ENCODE peak calls at places on chromosomes 4 and X, in four cellular contexts. Q is DND-41, F is GM23248, D is HepG2. C is an unnamed sample.

GRCh38 chr4:74738756-74739155 is 55.6 kb downstream of the BTC start:
- DNase-seq in Q (no peak), D (no peak), F (peak), C (no peak)

GRCh38 chr4:86892639-86892965 is 380 bp upstream of the C4orf36 start:
- DNase-seq in Q (no peak), F (peak), D (no peak), C (no peak)

GRCh38 chrX:37697169-37697760 is 11.7 kb downstream of the XK start:
- DNase-seq in Q (no peak), D (no peak), F (no peak), C (no peak)

GRCh38 chr4:149218672-149219071 is 597.0 kb downstream of the IQCM start:
- DNase-seq in D (no peak), Q (no peak), F (no peak), C (no peak)

GRCh38 chrX:140712413-140713173 is 3.0 kb downstream of the LINC00632 start:
- DNase-seq in D (no peak), Q (no peak), F (peak), C (no peak)

GRCh38 chr4:24105183-24106039 is 215.6 kb upstream of the PPARGC1A start:
- DNase-seq in D (no peak), Q (no peak), F (peak), C (no peak)

GRCh38 chr4:98508248-98508647 is 150.2 kb downstream of the TSPAN5 start:
- DNase-seq in Q (no peak), F (no peak), D (no peak), C (no peak)

GRCh38 chr4:16573744-16574143 is 324.7 kb downstream of the LDB2 start:
- DNase-seq in D (no peak), F (peak), Q (no peak), C (no peak)

GRCh38 chrX:154719132-154719675 is 31.7 kb downstream of the GAB3 start:
- DNase-seq in F (peak), Q (peak), D (no peak), C (no peak)

GRCh38 chr4:113476800-113477199 is 284.7 kb downstream of the CAMK2D start:
- DNase-seq in F (peak), D (no peak), Q (no peak), C (peak)

GRCh38 chr4:56575820-56576429 is 70.3 kb downstream of the ARL9 start:
- DNase-seq in Q (no peak), F (peak), D (peak), C (no peak)

GRCh38 chr4:15020502-15021286 is 18.4 kb downstream of the CPEB2 start:
- DNase-seq in F (no peak), D (no peak), Q (no peak), C (no peak)

GRCh38 chrX:77298296-77298695 is 148.9 kb upstream of the FGF16 start:
- DNase-seq in Q (no peak), D (no peak), F (no peak), C (peak)

GRCh38 chr4:86848732-86849617 is at the start of gene SLC10A6:
- DNase-seq in Q (no peak), F (peak), D (no peak), C (no peak)

GRCh38 chr4:102139132-102139573 is 206.1 kb downstream of the SLC39A8 start:
- DNase-seq in D (no peak), F (peak), Q (no peak), C (no peak)

GRCh38 chrX:119954374-119954773 is 10.8 kb upstream of the NKAP start:
- DNase-seq in D (no peak), F (no peak), Q (no peak), C (no peak)

GRCh38 chr4:139655116-139655515 is 10.5 kb upstream of the MGST2 start:
- DNase-seq in Q (peak), F (peak), D (peak), C (no peak)

GRCh38 chr4:172830295-172830764 is 338.3 kb upstream of the GALNT7 start:
- DNase-seq in F (peak), Q (no peak), D (peak), C (no peak)

GRCh38 chr4:183674153-183674552 is 15.1 kb downstream of the TRAPPC11 start:
- DNase-seq in Q (no peak), D (no peak), F (no peak), C (no peak)

GRCh38 chrX:40806511-40807220 is 71.3 kb upstream of the MED14 start:
- DNase-seq in Q (no peak), F (peak), D (no peak), C (no peak)

GRCh38 chr4:163191999-163192398 is 25.3 kb upstream of the NAF1 start:
- DNase-seq in F (peak), D (peak), Q (no peak), C (no peak)

GRCh38 chr4:74848774-74849173 is 54.5 kb upstream of the BTC start:
- DNase-seq in F (no peak), D (no peak), Q (no peak), C (no peak)

GRCh38 chr4:138790993-138791392 is 224.6 kb upstream of the NOCT start:
- DNase-seq in F (no peak), D (no peak), Q (no peak), C (no peak)

GRCh38 chrX:134480061-134480460 is 20.1 kb downstream of the HPRT1 start:
- DNase-seq in Q (no peak), D (no peak), F (peak), C (no peak)

GRCh38 chr4:144787365-144788263 is 141.7 kb downstream of the HHIP start:
- DNase-seq in D (peak), F (peak), Q (no peak), C (no peak)

GRCh38 chrX:129823115-129823514 is 20.6 kb downstream of the ZDHHC9 start:
- DNase-seq in Q (peak), D (no peak), F (peak), C (peak)

GRCh38 chrX:1164322-1165288 is 47.8 kb downstream of the CRLF2 start:
- DNase-seq in Q (no peak), D (no peak), F (peak), C (no peak)

GRCh38 chrX:107678957-107679740 is 50.8 kb downstream of the PRPS1 start:
- DNase-seq in D (no peak), Q (peak), F (peak), C (peak)

GRCh38 chr4:146640021-146640425 is 1.3 kb downstream of the POU4F2 start:
- DNase-seq in Q (no peak), D (no peak), F (no peak), C (no peak)
- TF ChIP-seq EZH2 in Q (no peak), D (no peak), F (no peak), C (no peak)

GRCh38 chr4:81470456-81471327 is 1.0 kb downstream of the RASGEF1B start:
- DNase-seq in Q (peak), D (no peak), F (peak), C (no peak)
- TF ChIP-seq EZH2 in Q (no peak), D (no peak), F (no peak), C (no peak)

DNA sequence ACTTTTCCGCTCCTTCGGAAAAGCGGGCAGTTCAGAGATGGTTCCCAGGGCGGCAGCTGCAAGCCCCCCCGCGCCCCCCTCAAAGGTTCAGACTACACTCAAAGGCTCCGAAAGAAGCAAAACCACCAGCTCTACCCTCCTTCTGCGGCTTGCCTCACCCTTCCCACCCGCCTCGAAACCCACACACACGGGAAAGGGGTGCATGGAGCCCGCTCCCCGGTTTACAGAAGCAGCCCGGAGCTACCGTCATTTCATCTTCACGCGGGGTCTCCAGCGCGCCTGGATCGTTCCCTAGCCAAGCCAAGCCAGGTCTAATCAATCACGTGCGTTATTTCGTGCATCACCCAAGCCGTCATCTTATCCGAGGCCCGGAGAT is 1.2 kb downstream of the NLGN4X start:
- DNase-seq in Q (peak), F (no peak), D (no peak), C (no peak)
- TF ChIP-seq EZH2 in Q (no peak), F (no peak), D (no peak), C (no peak)

GRCh38 chr4:146639414-146639814 is 721 bp downstream of the POU4F2 start:
- DNase-seq in Q (no peak), D (no peak), F (no peak), C (no peak)

GRCh38 chr4:146640459-146641061 is 1.9 kb downstream of the POU4F2 start:
- DNase-seq in Q (no peak), F (peak), D (no peak), C (no peak)

GRCh38 chr4:146637853-146638800 is 566 bp upstream of the POU4F2 start:
- DNase-seq in F (no peak), D (no peak), Q (no peak), C (no peak)

GRCh38 chr4:146641762-146642161 is 3.1 kb downstream of the POU4F2 start:
- DNase-seq in F (no peak), D (no peak), Q (no peak), C (no peak)

DNA sequence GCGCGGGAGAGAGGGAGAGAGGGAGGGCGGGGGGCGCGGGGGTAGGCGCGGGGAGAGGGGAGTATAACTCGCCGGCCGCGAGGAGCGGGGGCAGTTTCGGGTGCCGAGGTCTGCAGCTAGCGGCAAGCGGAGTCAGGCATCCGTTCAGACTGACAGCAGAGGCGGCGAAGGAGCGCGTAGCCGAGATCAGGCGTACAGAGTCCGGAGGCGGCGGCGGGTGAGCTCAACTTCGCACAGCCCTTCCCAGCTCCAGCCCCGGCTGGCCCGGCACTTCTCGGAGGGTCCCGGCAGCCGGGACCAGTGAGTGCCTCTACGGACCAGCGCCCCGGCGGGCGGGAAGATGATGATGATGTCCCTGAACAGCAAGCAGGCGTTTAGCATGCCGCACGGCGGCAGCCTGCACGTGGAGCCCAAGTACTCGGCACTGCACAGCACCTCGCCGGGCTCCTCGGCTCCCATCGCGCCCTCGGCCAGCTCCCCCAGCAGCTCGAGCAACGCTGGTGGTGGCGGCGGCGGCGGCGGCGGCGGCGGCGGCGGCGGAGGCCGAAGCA is at the start of gene POU4F2:
- DNase-seq in Q (no peak), F (peak), D (no peak), C (no peak)
- TF ChIP-seq EZH2 in Q (no peak), F (no peak), D (no peak), C (no peak)

GRCh38 chr4:8871417-8872401 is at the start of gene HMX1:
- DNase-seq in Q (no peak), D (no peak), F (peak), C (no peak)
- TF ChIP-seq EZH2 in Q (no peak), D (no peak), F (peak), C (no peak)

GRCh38 chrX:139206914-139207313 is 323.6 kb upstream of the F9 start:
- DNase-seq in D (no peak), F (no peak), Q (no peak), C (no peak)

GRCh38 chrX:139203681-139204575 is 326.6 kb upstream of the F9 start:
- DNase-seq in F (peak), D (no peak), Q (no peak), C (no peak)

GRCh38 chrX:139202742-139203410 is 327.7 kb upstream of the F9 start:
- DNase-seq in D (no peak), Q (no peak), F (peak), C (no peak)

GRCh38 chrX:139204576-139204902 is 326.0 kb upstream of the F9 start:
- DNase-seq in D (no peak), F (no peak), Q (no peak), C (no peak)

GRCh38 chrX:139204903-139205667 is 325.5 kb upstream of the F9 start:
- DNase-seq in Q (no peak), F (peak), D (no peak), C (no peak)
- TF ChIP-seq EZH2 in Q (no peak), F (no peak), D (no peak), C (no peak)

C was measured in PC-9.